ENCODE peak calls at places on chromosome 14, in ten cellular contexts. F, H, T, E, S, D, K, J, L and Q are unnamed samples. For H3K4me1, the result is how much of the 10 kb centered on the place peaks cover.

GRCh38 chr14:56289155-56289554 is 170.9 kb downstream of the PELI2 start:
- DNase-seq in L (no peak), S (no peak), D (no peak), K (no peak), T (no peak), J (no peak), H (no peak), E (no peak), F (no peak), Q (no peak)

GRCh38 chr14:32571551-32571950 is 242.5 kb downstream of the AKAP6 start:
- DNase-seq in J (no peak), H (no peak), F (no peak), S (no peak), L (no peak), T (no peak), E (no peak), D (no peak), K (no peak), Q (no peak)

GRCh38 chr14:51816031-51816430 is 44.4 kb upstream of the GNG2 start:
- DNase-seq in J (no peak), F (no peak), E (no peak), K (no peak), S (no peak), T (no peak), L (no peak), H (no peak), D (no peak), Q (no peak)

GRCh38 chr14:27750096-27750495 is 1016.5 kb upstream of the FOXG1 start:
- DNase-seq in D (no peak), S (no peak), T (no peak), E (no peak), K (no peak), L (no peak), J (no peak), H (no peak), F (no peak), Q (no peak)

GRCh38 chr14:56412453-56413434 is 166.9 kb upstream of the TMEM260 start:
- DNase-seq in F (no peak), J (no peak), S (no peak), L (no peak), T (no peak), K (no peak), D (no peak), H (no peak), E (no peak), Q (no peak)

GRCh38 chr14:39015360-39015961 is 87.6 kb downstream of the SEC23A start:
- DNase-seq in L (no peak), T (peak), D (peak), E (no peak), K (peak), F (no peak), J (no peak), S (no peak), H (no peak), Q (no peak)

GRCh38 chr14:64806202-64806861 is 73.4 kb downstream of the SPTB start:
- DNase-seq in T (peak), H (no peak), E (no peak), D (peak), L (no peak), F (peak), J (peak), S (no peak), K (peak), Q (no peak)

GRCh38 chr14:99316281-99317163 is 44.5 kb upstream of the BCL11B start:
- DNase-seq in F (no peak), L (no peak), J (no peak), S (no peak), T (peak), H (no peak), K (no peak), E (no peak), D (no peak), Q (no peak)

GRCh38 chr14:37197421-37198272 is at the start of gene MIPOL1:
- DNase-seq in L (peak), J (peak), F (peak), T (peak), S (no peak), E (no peak), H (peak), K (peak), D (peak), Q (peak)

GRCh38 chr14:54440037-54440436 is 1.1 kb downstream of the CNIH1 start:
- DNase-seq in J (no peak), T (no peak), S (no peak), L (no peak), D (peak), H (no peak), E (no peak), K (peak), F (no peak), Q (no peak)

GRCh38 chr14:31877333-31877798 is 199.7 kb upstream of the ARHGAP5 start:
- DNase-seq in S (no peak), L (no peak), J (no peak), H (no peak), E (no peak), T (no peak), K (peak), D (peak), F (no peak), Q (no peak)

GRCh38 chr14:78836777-78837176 is 666.6 kb downstream of the NRXN3 start:
- DNase-seq in F (no peak), T (no peak), H (no peak), D (peak), J (peak), L (peak), K (peak), S (no peak), E (no peak), Q (no peak)

GRCh38 chr14:101132588-101132987 is 229.1 kb upstream of the RTL1 start:
- DNase-seq in D (no peak), S (no peak), H (no peak), E (no peak), K (no peak), T (no peak), L (no peak), J (peak), F (peak), Q (no peak)

GRCh38 chr14:101129750-101130149 is 226.2 kb upstream of the RTL1 start:
- DNase-seq in E (no peak), S (no peak), L (no peak), J (no peak), F (no peak), T (no peak), K (no peak), H (no peak), D (no peak), Q (no peak)

GRCh38 chr14:101132051-101132541 is 228.6 kb upstream of the RTL1 start:
- DNase-seq in S (no peak), D (no peak), H (no peak), E (no peak), T (no peak), J (peak), F (peak), K (no peak), L (no peak), Q (no peak)

GRCh38 chr14:101131451-101131916 is 228.0 kb upstream of the RTL1 start:
- DNase-seq in H (no peak), E (no peak), D (no peak), J (peak), S (no peak), L (no peak), F (peak), T (no peak), K (no peak), Q (no peak)

GRCh38 chr14:101130861-101131260 is 227.3 kb upstream of the RTL1 start:
- DNase-seq in J (no peak), L (no peak), F (no peak), D (no peak), S (no peak), E (no peak), T (no peak), K (no peak), H (no peak), Q (no peak)
- H3K4me1 ChIP-seq in J (under half), L (under half), F (under half), D (under half), S (under half), E (under half), T (under half), K (under half), H (under half), Q (under half)

GRCh38 chr14:61525293-61526011 is 169.9 kb upstream of the HIF1A start:
- DNase-seq in F (peak), S (no peak), D (peak), L (no peak), T (peak), H (peak), K (peak), J (peak), E (peak), Q (no peak)

GRCh38 chr14:61527325-61528100 is 167.8 kb upstream of the HIF1A start:
- DNase-seq in S (no peak), T (peak), D (peak), E (no peak), H (peak), F (no peak), L (no peak), K (peak), J (no peak), Q (no peak)

GRCh38 chr14:61528591-61529021 is 166.7 kb upstream of the HIF1A start:
- DNase-seq in S (no peak), J (no peak), D (peak), T (peak), L (no peak), H (no peak), K (peak), F (no peak), E (no peak), Q (no peak)

GRCh38 chr14:61524936-61525292 is 170.4 kb upstream of the HIF1A start:
- DNase-seq in D (no peak), K (no peak), E (no peak), J (no peak), S (no peak), H (no peak), F (no peak), T (no peak), L (no peak), Q (no peak)

DNA sequence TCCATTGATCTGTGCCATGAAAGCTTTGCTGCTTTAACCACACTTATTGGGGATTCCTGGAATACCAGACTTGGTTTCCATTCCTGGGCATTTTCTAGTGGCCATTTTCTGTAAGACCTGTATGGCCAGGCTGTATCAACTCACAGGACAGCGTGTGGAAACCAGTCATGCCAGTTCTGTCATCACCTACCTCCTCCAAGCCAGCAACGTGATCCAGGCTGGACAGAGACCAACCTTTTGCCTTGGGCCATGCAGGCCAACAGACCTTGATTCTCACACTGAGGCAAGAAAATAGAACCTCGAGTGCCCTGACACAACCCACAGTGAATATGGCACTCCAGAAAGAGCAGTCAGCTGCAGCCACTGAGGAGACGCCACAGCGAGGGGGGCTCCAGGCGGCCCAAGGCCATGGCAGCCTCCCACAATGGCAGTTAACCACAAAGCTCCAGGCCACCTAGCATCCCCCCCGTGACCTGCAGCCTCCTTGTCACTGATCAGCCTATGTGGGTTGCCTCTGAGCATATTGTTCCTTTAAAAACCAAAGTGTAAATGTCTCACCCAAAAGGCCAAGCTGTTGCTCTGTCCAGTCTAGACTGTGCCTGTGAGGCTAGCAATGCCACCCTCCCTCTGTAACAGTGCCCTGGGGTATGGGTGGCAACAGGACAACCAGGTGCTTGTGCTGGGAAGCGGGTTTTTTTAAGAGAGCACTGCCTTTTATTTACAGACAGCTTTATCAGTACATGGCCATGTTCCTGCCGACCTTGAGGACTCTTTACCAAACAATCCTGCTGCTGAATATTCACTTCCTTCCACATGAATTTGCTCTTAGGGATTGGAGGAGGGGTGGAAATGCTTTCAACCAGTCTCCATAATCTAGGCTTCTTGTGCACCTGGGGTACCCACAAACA is 168.7 kb upstream of the HIF1A start:
- DNase-seq in H (peak), L (no peak), F (peak), S (no peak), J (peak), T (peak), D (no peak), E (no peak), K (no peak), Q (no peak)
- H3K4me3 ChIP-seq in H (no peak), L (peak), F (no peak), S (no peak), J (no peak), T (peak), D (no peak), E (no peak), K (no peak), Q (no peak)

DNA sequence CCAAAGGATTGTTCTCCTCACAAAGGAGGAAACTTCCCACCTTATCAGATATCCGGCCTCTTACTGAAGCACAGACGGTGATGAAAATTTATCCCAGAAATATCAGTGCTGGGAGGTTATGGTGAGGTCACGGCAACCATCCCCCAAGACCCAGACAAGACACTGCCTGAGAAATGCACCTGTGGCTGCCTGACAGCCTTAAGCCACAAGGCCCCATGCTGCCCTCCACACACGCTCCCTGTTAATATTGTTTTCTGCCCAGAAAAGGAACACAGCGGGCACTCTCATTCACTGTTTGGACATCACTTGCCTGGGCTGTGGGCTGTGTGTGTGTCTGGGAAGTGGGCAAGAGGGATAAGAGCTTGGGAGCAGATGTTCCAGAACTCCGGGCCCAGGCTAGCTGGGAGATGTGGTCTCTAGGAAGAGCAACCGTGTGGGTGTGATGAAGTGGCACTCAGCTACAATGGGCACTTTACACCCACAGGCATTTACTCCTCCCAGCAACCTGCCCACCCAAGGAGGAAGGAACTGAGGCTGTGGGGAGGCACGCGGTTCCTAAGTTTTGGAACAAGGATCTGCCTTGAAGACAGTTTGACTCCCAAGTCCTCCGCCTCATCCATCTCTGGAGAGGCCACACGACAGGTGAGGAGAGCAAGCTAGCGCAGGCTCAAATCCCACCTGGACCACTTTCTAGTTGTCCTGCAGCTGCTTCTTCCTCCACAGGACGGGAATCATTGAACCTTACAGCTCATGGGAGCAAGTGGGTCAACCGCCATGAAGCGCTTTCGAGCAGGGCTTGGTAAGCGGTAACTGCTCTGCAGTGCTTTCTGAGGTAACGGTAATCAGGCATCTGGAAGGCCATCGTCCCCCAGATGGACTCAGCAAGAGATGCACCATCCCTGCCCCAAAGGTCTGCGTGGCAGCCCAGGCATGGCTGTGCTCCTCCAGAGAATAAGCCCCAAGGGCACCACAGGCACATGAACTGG is 91.4 kb downstream of the CHGA start:
- DNase-seq in K (no peak), F (no peak), E (no peak), L (no peak), T (no peak), S (no peak), H (no peak), D (no peak), J (no peak), Q (no peak)
- H3K4me1 ChIP-seq in K (under half), F (half or more), E (under half), L (under half), T (under half), S (under half), H (under half), D (under half), J (under half), Q (under half)

GRCh38 chr14:81982056-81982455 is 448.4 kb upstream of the SEL1L start:
- DNase-seq in S (no peak), J (no peak), D (no peak), H (no peak), K (no peak), F (no peak), L (no peak), E (no peak), T (no peak), Q (no peak)
- H3K4me3 ChIP-seq in S (no peak), J (no peak), D (no peak), H (no peak), K (no peak), F (no peak), L (no peak), E (no peak), T (no peak), Q (no peak)

GRCh38 chr14:21041676-21042433 is at the start of gene RNASE7:
- DNase-seq in T (no peak), D (no peak), E (no peak), S (no peak), F (peak), K (peak), L (no peak), H (no peak), J (peak), Q (no peak)
- H3K4me1 ChIP-seq in T (under half), D (under half), E (under half), S (under half), F (half or more), K (under half), L (under half), H (under half), J (under half), Q (under half)

GRCh38 chr14:101762530-101763101 is 1.1 kb downstream of the PPP2R5C start:
- DNase-seq in J (no peak), T (no peak), D (no peak), K (no peak), L (no peak), S (no peak), H (no peak), E (no peak), F (no peak), Q (no peak)
- H3K4me3 ChIP-seq in J (peak), T (peak), D (peak), K (peak), L (peak), S (peak), H (peak), E (peak), F (peak), Q (peak)

DNA sequence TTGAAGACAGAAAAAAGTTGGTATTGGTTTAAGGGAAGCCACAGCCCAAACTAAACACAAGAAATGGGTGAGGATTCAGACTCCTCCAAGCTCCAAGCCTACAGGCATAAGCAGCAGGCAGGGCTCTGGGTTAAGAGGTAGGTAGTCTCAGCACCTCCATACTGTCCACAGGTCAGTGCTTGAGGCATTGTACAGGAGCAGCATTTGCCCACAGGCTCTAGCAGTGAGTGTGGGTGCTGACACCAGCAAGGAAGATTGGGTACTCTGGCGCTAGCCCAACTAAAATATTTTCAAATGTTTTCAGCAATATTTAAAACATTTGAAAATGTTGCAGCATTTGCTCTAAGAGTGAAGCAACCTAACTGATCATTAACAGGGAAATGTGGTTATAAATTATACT is 33.1 kb downstream of the FERMT2 start:
- DNase-seq in E (no peak), F (no peak), S (no peak), K (no peak), D (no peak), L (no peak), H (no peak), J (no peak), T (no peak), Q (no peak)
- H3K4me1 ChIP-seq in E (under half), F (half or more), S (under half), K (under half), D (under half), L (under half), H (under half), J (under half), T (under half), Q (under half)

DNA sequence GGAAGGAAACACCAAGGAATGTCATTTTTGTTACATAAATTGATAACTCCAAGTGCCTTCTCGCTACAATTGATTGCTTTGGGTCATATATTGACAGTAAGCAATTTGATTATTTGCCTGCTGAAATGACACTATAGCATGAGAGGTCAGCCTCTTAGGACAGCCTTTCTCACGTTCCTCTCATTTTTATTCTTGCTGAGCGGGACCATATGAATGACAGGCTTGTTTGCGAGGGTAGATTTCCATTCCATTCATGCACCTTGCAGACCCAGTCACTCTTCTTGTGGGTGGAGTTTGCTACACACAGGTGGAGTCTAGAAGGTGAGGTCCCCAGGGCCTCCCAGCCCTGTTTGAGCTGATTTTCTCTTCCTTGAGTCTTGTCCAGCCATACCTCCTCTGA is 27.3 kb downstream of the DAAM1 start:
- DNase-seq in F (no peak), L (no peak), S (no peak), T (no peak), E (no peak), D (no peak), H (no peak), J (no peak), K (no peak), Q (no peak)
- H3K4me3 ChIP-seq in F (no peak), L (no peak), S (no peak), T (no peak), E (no peak), D (no peak), H (no peak), J (no peak), K (no peak), Q (no peak)